ENCODE peak calls at places on chromosome 15, in seven cellular contexts. O, W, N, C, F, K and L are unnamed samples.

GRCh38 chr15:56929933-56930332 is 11.5 kb downstream of the TCF12 start:
- DNase-seq in O (no peak), W (peak; percentile 26), N (no peak), C (peak; percentile 8), F (no peak), K (no peak), L (no peak)

GRCh38 chr15:22980189-22981136 is at the start of gene CYFIP1:
- DNase-seq in O (peak; percentile 76), W (peak; percentile 89), N (peak; percentile 89), C (peak; percentile 88), F (peak; percentile 93), K (peak; percentile 81), L (peak; percentile 96)

GRCh38 chr15:66901336-66902100 is 163.9 kb upstream of the SMAD3 start:
- DNase-seq in O (no peak), W (peak; percentile 58), N (no peak), C (peak; percentile 67), F (no peak), K (no peak), L (no peak)

GRCh38 chr15:95799286-95800187 is 531.0 kb upstream of the NR2F2 start:
- DNase-seq in O (no peak), W (peak; percentile 87), N (no peak), C (peak; percentile 77), F (no peak), K (no peak), L (no peak)

GRCh38 chr15:39997031-39997430 is 42.0 kb downstream of the SRP14 start:
- DNase-seq in O (no peak), W (no peak), N (no peak), C (peak; percentile 60), F (no peak), K (no peak), L (no peak)

GRCh38 chr15:92665100-92665555 is 9.6 kb upstream of the FAM174B start:
- DNase-seq in O (no peak), W (no peak), N (no peak), C (no peak), F (no peak), K (no peak), L (no peak)

GRCh38 chr15:38695249-38696119 is 130.9 kb upstream of the RASGRP1 start:
- DNase-seq in O (no peak), W (no peak), N (no peak), C (no peak), F (no peak), K (no peak), L (no peak)

GRCh38 chr15:45402955-45403892 is 24.9 kb upstream of the GATM start:
- DNase-seq in O (peak; percentile 34), W (peak; percentile 81), N (peak; percentile 58), C (peak; percentile 54), F (peak; percentile 37), K (no peak), L (peak; percentile 45)

GRCh38 chr15:64909546-64909945 is 2.2 kb upstream of the ANKDD1A start:
- DNase-seq in O (no peak), W (no peak), N (no peak), C (no peak), F (no peak), K (no peak), L (no peak)

GRCh38 chr15:25173241-25174028 is 218.6 kb downstream of the SNRPN start:
- DNase-seq in O (no peak), W (no peak), N (peak; percentile 1), C (no peak), F (no peak), K (peak; percentile 3), L (peak; percentile 2)

GRCh38 chr15:77107531-77108355 is 36.8 kb upstream of the TSPAN3 start:
- DNase-seq in O (peak; percentile 79), W (peak; percentile 54), N (peak; percentile 62), C (peak; percentile 47), F (peak; percentile 27), K (peak; percentile 52), L (peak; percentile 82)

GRCh38 chr15:66700412-66700801 is 1.6 kb upstream of the SMAD6 start:
- DNase-seq in O (no peak), W (no peak), N (no peak), C (no peak), F (no peak), K (no peak), L (no peak)

GRCh38 chr15:48447657-48448056 is 116.4 kb downstream of the DUT start:
- DNase-seq in O (no peak), W (peak; percentile 92), N (no peak), C (peak; percentile 74), F (no peak), K (no peak), L (no peak)

GRCh38 chr15:79154491-79155182 is 64.1 kb upstream of the RASGRF1 start:
- DNase-seq in O (no peak), W (peak; percentile 10), N (no peak), C (no peak), F (no peak), K (no peak), L (peak; percentile 38)

GRCh38 chr15:70354260-70354894 is 256.7 kb upstream of the TLE3 start:
- DNase-seq in O (no peak), W (no peak), N (no peak), C (no peak), F (no peak), K (no peak), L (no peak)